ENCODE peak calls at places on chromosomes 3 and 15, in seven cellular contexts. A is mesenteric fat pad, U is fibroblast of lung, T is M059J, X is MV-4-11, Z is GM19239, G is KG1. Q is an unnamed sample.

GRCh38 chr3:71031914-71032521 is 551.5 kb downstream of the FOXP1 start:
- DNase-seq in A (no peak), U (no peak), T (no peak), X (no peak), Z (no peak), G (no peak), Q (no peak)

GRCh38 chr15:95018888-95019545 is 787.7 kb downstream of the MCTP2 start:
- DNase-seq in A (no peak), U (peak), T (peak), X (peak), Z (no peak), G (no peak), Q (no peak)

GRCh38 chr3:128076465-128076782 is 24.2 kb downstream of the SEC61A1 start:
- DNase-seq in A (peak), U (no peak), T (no peak), X (no peak), Z (no peak), G (no peak), Q (no peak)

GRCh38 chr15:63601026-63601726 is 4.0 kb downstream of the FBXL22 start:
- DNase-seq in A (no peak), U (no peak), T (peak), X (peak), Z (no peak), G (peak), Q (no peak)

GRCh38 chr15:68819451-68820204 is 1.1 kb downstream of the ANP32A start:
- DNase-seq in A (no peak), U (peak), T (peak), X (peak), Z (no peak), G (no peak), Q (no peak)

GRCh38 chr3:142808103-142808917 is 80.6 kb downstream of the PCOLCE2 start:
- DNase-seq in A (no peak), U (peak), T (peak), X (no peak), Z (no peak), G (no peak), Q (no peak)

GRCh38 chr3:16513141-16514020 is at the start of gene RFTN1:
- DNase-seq in A (no peak), U (peak), T (peak), X (peak), Z (no peak), G (peak), Q (no peak)

GRCh38 chr15:52783191-52783829 is 6.8 kb downstream of the ONECUT1 start:
- DNase-seq in A (no peak), U (no peak), T (no peak), X (no peak), Z (no peak), G (no peak), Q (no peak)

GRCh38 chr3:31014317-31015040 is 120.0 kb upstream of the GADL1 start:
- DNase-seq in A (no peak), U (no peak), T (peak), X (no peak), Z (no peak), G (no peak), Q (no peak)

GRCh38 chr3:197030379-197031314 is 1.0 kb upstream of the MELTF start:
- DNase-seq in A (peak), U (no peak), T (no peak), X (no peak), Z (no peak), G (no peak), Q (no peak)

Q was measured in GF-D8.